ENCODE peak calls at places on chromosomes 3 and 15, in seven cellular contexts. One of them, this sample, is unnamed.

GRCh38 chr3:167840247-167840646 is 104.7 kb downstream of the SERPINI1 start:
- DNase-seq in NCI-H1930: no peak
- DNase-seq in NCI-H510A: no peak
- DNase-seq in HTR-8/SVneo: no peak
- DNase-seq in brain microvascular endothelial cell: no peak
- DNase-seq in kidney glomerular epithelial cell: no peak
- DNase-seq in stimulated activated CD4-positive, alpha-beta T cell treated with anti-CD3 and anti-CD28 coated beads, Interleukin-15, amount 100 ng/mL, for 24 hours: no peak
- DNase-seq in this sample: no peak

GRCh38 chr3:71658131-71658530 is 67.1 kb downstream of the EIF4E3 start:
- DNase-seq in kidney glomerular epithelial cell: no peak
- DNase-seq in brain microvascular endothelial cell: no peak
- DNase-seq in NCI-H510A: no peak
- DNase-seq in NCI-H1930: no peak
- DNase-seq in stimulated activated CD4-positive, alpha-beta T cell treated with anti-CD3 and anti-CD28 coated beads, Interleukin-15, amount 100 ng/mL, for 24 hours: peak; percentile 14
- DNase-seq in HTR-8/SVneo: no peak
- DNase-seq in this sample: no peak

GRCh38 chr3:160793853-160794252 is 37.8 kb downstream of the PPM1L start:
- DNase-seq in brain microvascular endothelial cell: no peak
- DNase-seq in HTR-8/SVneo: no peak
- DNase-seq in stimulated activated CD4-positive, alpha-beta T cell treated with anti-CD3 and anti-CD28 coated beads, Interleukin-15, amount 100 ng/mL, for 24 hours: no peak
- DNase-seq in NCI-H1930: no peak
- DNase-seq in NCI-H510A: no peak
- DNase-seq in kidney glomerular epithelial cell: no peak
- DNase-seq in this sample: no peak

GRCh38 chr15:45377630-45378148 is 655 bp downstream of the GATM start:
- DNase-seq in HTR-8/SVneo: peak; percentile 6
- DNase-seq in brain microvascular endothelial cell: no peak
- DNase-seq in stimulated activated CD4-positive, alpha-beta T cell treated with anti-CD3 and anti-CD28 coated beads, Interleukin-15, amount 100 ng/mL, for 24 hours: peak; percentile 9
- DNase-seq in kidney glomerular epithelial cell: no peak
- DNase-seq in NCI-H510A: no peak
- DNase-seq in NCI-H1930: no peak
- DNase-seq in this sample: no peak

GRCh38 chr3:25033407-25034029 is 394.5 kb upstream of the RARB start:
- DNase-seq in stimulated activated CD4-positive, alpha-beta T cell treated with anti-CD3 and anti-CD28 coated beads, Interleukin-15, amount 100 ng/mL, for 24 hours: peak; percentile 15
- DNase-seq in brain microvascular endothelial cell: no peak
- DNase-seq in kidney glomerular epithelial cell: peak; percentile 57
- DNase-seq in HTR-8/SVneo: peak; percentile 32
- DNase-seq in NCI-H510A: peak; percentile 1
- DNase-seq in NCI-H1930: peak; percentile 38
- DNase-seq in this sample: no peak

GRCh38 chr3:183331518-183331917 is 78.5 kb downstream of the B3GNT5 start:
- DNase-seq in stimulated activated CD4-positive, alpha-beta T cell treated with anti-CD3 and anti-CD28 coated beads, Interleukin-15, amount 100 ng/mL, for 24 hours: no peak
- DNase-seq in brain microvascular endothelial cell: no peak
- DNase-seq in HTR-8/SVneo: no peak
- DNase-seq in kidney glomerular epithelial cell: no peak
- DNase-seq in NCI-H510A: no peak
- DNase-seq in NCI-H1930: no peak
- DNase-seq in this sample: peak; percentile 64

GRCh38 chr3:137765310-137766033 is 1.4 kb downstream of the SOX14 start:
- DNase-seq in HTR-8/SVneo: no peak
- DNase-seq in NCI-H510A: no peak
- DNase-seq in stimulated activated CD4-positive, alpha-beta T cell treated with anti-CD3 and anti-CD28 coated beads, Interleukin-15, amount 100 ng/mL, for 24 hours: no peak
- DNase-seq in NCI-H1930: no peak
- DNase-seq in brain microvascular endothelial cell: no peak
- DNase-seq in kidney glomerular epithelial cell: no peak
- DNase-seq in this sample: no peak

GRCh38 chr3:62084558-62084957 is 288.8 kb downstream of the FEZF2 start:
- DNase-seq in stimulated activated CD4-positive, alpha-beta T cell treated with anti-CD3 and anti-CD28 coated beads, Interleukin-15, amount 100 ng/mL, for 24 hours: no peak
- DNase-seq in brain microvascular endothelial cell: no peak
- DNase-seq in NCI-H1930: no peak
- DNase-seq in HTR-8/SVneo: no peak
- DNase-seq in kidney glomerular epithelial cell: peak; percentile 18
- DNase-seq in NCI-H510A: no peak
- DNase-seq in this sample: no peak

GRCh38 chr3:41267975-41268640 is 68.8 kb downstream of the CTNNB1 start:
- DNase-seq in stimulated activated CD4-positive, alpha-beta T cell treated with anti-CD3 and anti-CD28 coated beads, Interleukin-15, amount 100 ng/mL, for 24 hours: no peak
- DNase-seq in brain microvascular endothelial cell: peak; percentile 98
- DNase-seq in HTR-8/SVneo: peak; percentile 71
- DNase-seq in NCI-H1930: no peak
- DNase-seq in NCI-H510A: peak; percentile 52
- DNase-seq in kidney glomerular epithelial cell: peak; percentile 87
- DNase-seq in this sample: no peak

GRCh38 chr15:96324192-96324895 is 6.2 kb upstream of the NR2F2 start:
- DNase-seq in NCI-H510A: no peak
- DNase-seq in brain microvascular endothelial cell: peak; percentile 28
- DNase-seq in stimulated activated CD4-positive, alpha-beta T cell treated with anti-CD3 and anti-CD28 coated beads, Interleukin-15, amount 100 ng/mL, for 24 hours: no peak
- DNase-seq in kidney glomerular epithelial cell: no peak
- DNase-seq in NCI-H1930: no peak
- DNase-seq in HTR-8/SVneo: no peak
- DNase-seq in this sample: no peak

GRCh38 chr3:9067352-9067975 is 104.2 kb upstream of the RAD18 start:
- DNase-seq in kidney glomerular epithelial cell: peak; percentile 29
- DNase-seq in NCI-H510A: peak; percentile 14
- DNase-seq in brain microvascular endothelial cell: peak; percentile 67
- DNase-seq in HTR-8/SVneo: peak; percentile 65
- DNase-seq in stimulated activated CD4-positive, alpha-beta T cell treated with anti-CD3 and anti-CD28 coated beads, Interleukin-15, amount 100 ng/mL, for 24 hours: peak; percentile 42
- DNase-seq in NCI-H1930: peak; percentile 5
- DNase-seq in this sample: no peak

GRCh38 chr3:165854696-165855095 is 17.5 kb upstream of the BCHE start:
- DNase-seq in HTR-8/SVneo: no peak
- DNase-seq in brain microvascular endothelial cell: peak; percentile 42
- DNase-seq in NCI-H1930: peak; percentile 2
- DNase-seq in kidney glomerular epithelial cell: peak; percentile 36
- DNase-seq in stimulated activated CD4-positive, alpha-beta T cell treated with anti-CD3 and anti-CD28 coated beads, Interleukin-15, amount 100 ng/mL, for 24 hours: no peak
- DNase-seq in NCI-H510A: no peak
- DNase-seq in this sample: no peak

GRCh38 chr3:170709046-170709445 is 123.2 kb upstream of the SLC7A14 start:
- DNase-seq in brain microvascular endothelial cell: peak; percentile 49
- DNase-seq in NCI-H1930: no peak
- DNase-seq in HTR-8/SVneo: no peak
- DNase-seq in stimulated activated CD4-positive, alpha-beta T cell treated with anti-CD3 and anti-CD28 coated beads, Interleukin-15, amount 100 ng/mL, for 24 hours: no peak
- DNase-seq in kidney glomerular epithelial cell: no peak
- DNase-seq in NCI-H510A: no peak
- DNase-seq in this sample: peak; percentile 41

GRCh38 chr3:100956276-100956675 is 36.9 kb downstream of the ABI3BP start:
- DNase-seq in stimulated activated CD4-positive, alpha-beta T cell treated with anti-CD3 and anti-CD28 coated beads, Interleukin-15, amount 100 ng/mL, for 24 hours: no peak
- DNase-seq in NCI-H510A: no peak
- DNase-seq in kidney glomerular epithelial cell: no peak
- DNase-seq in HTR-8/SVneo: no peak
- DNase-seq in NCI-H1930: no peak
- DNase-seq in brain microvascular endothelial cell: no peak
- DNase-seq in this sample: no peak

GRCh38 chr3:46416134-46417119 is 9.4 kb downstream of the CCRL2 start:
- DNase-seq in kidney glomerular epithelial cell: no peak
- DNase-seq in stimulated activated CD4-positive, alpha-beta T cell treated with anti-CD3 and anti-CD28 coated beads, Interleukin-15, amount 100 ng/mL, for 24 hours: no peak
- DNase-seq in NCI-H1930: no peak
- DNase-seq in brain microvascular endothelial cell: no peak
- DNase-seq in HTR-8/SVneo: no peak
- DNase-seq in NCI-H510A: peak; percentile 42
- DNase-seq in this sample: no peak

GRCh38 chr15:70775160-70775559 is 11.8 kb upstream of the UACA start:
- DNase-seq in NCI-H510A: no peak
- DNase-seq in HTR-8/SVneo: peak; percentile 84
- DNase-seq in stimulated activated CD4-positive, alpha-beta T cell treated with anti-CD3 and anti-CD28 coated beads, Interleukin-15, amount 100 ng/mL, for 24 hours: no peak
- DNase-seq in brain microvascular endothelial cell: peak; percentile 88
- DNase-seq in kidney glomerular epithelial cell: peak; percentile 47
- DNase-seq in NCI-H1930: no peak
- DNase-seq in this sample: no peak

GRCh38 chr3:147354621-147355020 is 51.7 kb downstream of the ZIC4 start:
- DNase-seq in brain microvascular endothelial cell: no peak
- DNase-seq in stimulated activated CD4-positive, alpha-beta T cell treated with anti-CD3 and anti-CD28 coated beads, Interleukin-15, amount 100 ng/mL, for 24 hours: no peak
- DNase-seq in NCI-H510A: no peak
- DNase-seq in NCI-H1930: no peak
- DNase-seq in kidney glomerular epithelial cell: no peak
- DNase-seq in HTR-8/SVneo: no peak
- DNase-seq in this sample: no peak

GRCh38 chr3:156093966-156094365 is 26.4 kb upstream of the KCNAB1 start:
- DNase-seq in HTR-8/SVneo: no peak
- DNase-seq in stimulated activated CD4-positive, alpha-beta T cell treated with anti-CD3 and anti-CD28 coated beads, Interleukin-15, amount 100 ng/mL, for 24 hours: no peak
- DNase-seq in NCI-H1930: no peak
- DNase-seq in brain microvascular endothelial cell: no peak
- DNase-seq in NCI-H510A: no peak
- DNase-seq in kidney glomerular epithelial cell: no peak
- DNase-seq in this sample: no peak

GRCh38 chr3:177764377-177764912 is 567.2 kb upstream of the TBL1XR1 start:
- DNase-seq in stimulated activated CD4-positive, alpha-beta T cell treated with anti-CD3 and anti-CD28 coated beads, Interleukin-15, amount 100 ng/mL, for 24 hours: no peak
- DNase-seq in kidney glomerular epithelial cell: peak; percentile 37
- DNase-seq in brain microvascular endothelial cell: no peak
- DNase-seq in NCI-H510A: no peak
- DNase-seq in HTR-8/SVneo: no peak
- DNase-seq in NCI-H1930: no peak
- DNase-seq in this sample: no peak

GRCh38 chr15:79372428-79372827 is 59.7 kb upstream of the MINAR1 start:
- DNase-seq in NCI-H1930: no peak
- DNase-seq in NCI-H510A: no peak
- DNase-seq in HTR-8/SVneo: no peak
- DNase-seq in stimulated activated CD4-positive, alpha-beta T cell treated with anti-CD3 and anti-CD28 coated beads, Interleukin-15, amount 100 ng/mL, for 24 hours: no peak
- DNase-seq in kidney glomerular epithelial cell: no peak
- DNase-seq in brain microvascular endothelial cell: no peak
- DNase-seq in this sample: no peak

GRCh38 chr3:89113887-89114840 is 6.7 kb downstream of the EPHA3 start:
- DNase-seq in HTR-8/SVneo: peak; percentile 40
- DNase-seq in NCI-H1930: peak; percentile 43
- DNase-seq in kidney glomerular epithelial cell: peak; percentile 91
- DNase-seq in brain microvascular endothelial cell: peak; percentile 70
- DNase-seq in NCI-H510A: peak; percentile 21
- DNase-seq in stimulated activated CD4-positive, alpha-beta T cell treated with anti-CD3 and anti-CD28 coated beads, Interleukin-15, amount 100 ng/mL, for 24 hours: peak; percentile 55
- DNase-seq in this sample: no peak

GRCh38 chr15:37055481-37055880 is 44.9 kb downstream of the MEIS2 start:
- DNase-seq in NCI-H510A: no peak
- DNase-seq in NCI-H1930: no peak
- DNase-seq in kidney glomerular epithelial cell: no peak
- DNase-seq in stimulated activated CD4-positive, alpha-beta T cell treated with anti-CD3 and anti-CD28 coated beads, Interleukin-15, amount 100 ng/mL, for 24 hours: no peak
- DNase-seq in HTR-8/SVneo: no peak
- DNase-seq in brain microvascular endothelial cell: no peak
- DNase-seq in this sample: no peak

GRCh38 chr3:8641472-8641871 is 3.1 kb downstream of the SSUH2 start:
- DNase-seq in HTR-8/SVneo: no peak
- DNase-seq in brain microvascular endothelial cell: no peak
- DNase-seq in stimulated activated CD4-positive, alpha-beta T cell treated with anti-CD3 and anti-CD28 coated beads, Interleukin-15, amount 100 ng/mL, for 24 hours: no peak
- DNase-seq in kidney glomerular epithelial cell: no peak
- DNase-seq in NCI-H510A: no peak
- DNase-seq in NCI-H1930: no peak
- DNase-seq in this sample: no peak

GRCh38 chr15:25609371-25609770 is 170.5 kb upstream of the UBE3A start:
- DNase-seq in HTR-8/SVneo: no peak
- DNase-seq in stimulated activated CD4-positive, alpha-beta T cell treated with anti-CD3 and anti-CD28 coated beads, Interleukin-15, amount 100 ng/mL, for 24 hours: no peak
- DNase-seq in NCI-H510A: no peak
- DNase-seq in NCI-H1930: no peak
- DNase-seq in brain microvascular endothelial cell: no peak
- DNase-seq in kidney glomerular epithelial cell: no peak
- DNase-seq in this sample: no peak

GRCh38 chr3:150972379-150972985 is at the start of gene CLRN1:
- DNase-seq in NCI-H1930: no peak
- DNase-seq in HTR-8/SVneo: no peak
- DNase-seq in stimulated activated CD4-positive, alpha-beta T cell treated with anti-CD3 and anti-CD28 coated beads, Interleukin-15, amount 100 ng/mL, for 24 hours: no peak
- DNase-seq in kidney glomerular epithelial cell: no peak
- DNase-seq in brain microvascular endothelial cell: no peak
- DNase-seq in NCI-H510A: no peak
- DNase-seq in this sample: no peak

GRCh38 chr3:188974856-188975611 is 196.7 kb upstream of the TPRG1 start:
- DNase-seq in kidney glomerular epithelial cell: no peak
- DNase-seq in brain microvascular endothelial cell: no peak
- DNase-seq in NCI-H1930: no peak
- DNase-seq in NCI-H510A: no peak
- DNase-seq in stimulated activated CD4-positive, alpha-beta T cell treated with anti-CD3 and anti-CD28 coated beads, Interleukin-15, amount 100 ng/mL, for 24 hours: no peak
- DNase-seq in HTR-8/SVneo: no peak
- DNase-seq in this sample: no peak

GRCh38 chr15:75233504-75234190 is 24.5 kb upstream of the GOLGA6C start:
- DNase-seq in stimulated activated CD4-positive, alpha-beta T cell treated with anti-CD3 and anti-CD28 coated beads, Interleukin-15, amount 100 ng/mL, for 24 hours: no peak
- DNase-seq in NCI-H510A: no peak
- DNase-seq in brain microvascular endothelial cell: no peak
- DNase-seq in NCI-H1930: no peak
- DNase-seq in kidney glomerular epithelial cell: no peak
- DNase-seq in HTR-8/SVneo: no peak
- DNase-seq in this sample: no peak

GRCh38 chr3:152309535-152310317 is 41.0 kb downstream of the MBNL1 start:
- DNase-seq in NCI-H510A: no peak
- DNase-seq in kidney glomerular epithelial cell: no peak
- DNase-seq in HTR-8/SVneo: no peak
- DNase-seq in brain microvascular endothelial cell: no peak
- DNase-seq in NCI-H1930: no peak
- DNase-seq in stimulated activated CD4-positive, alpha-beta T cell treated with anti-CD3 and anti-CD28 coated beads, Interleukin-15, amount 100 ng/mL, for 24 hours: no peak
- DNase-seq in this sample: no peak

This sample was measured in SIG-M5.